ENCODE peak calls at places on chromosomes 16 and 17, in six cellular contexts. T is thoracic aorta, Q is foreskin fibroblast, Y is lower leg skin, F is colonic mucosa, H is Caco-2. E is an unnamed sample.

GRCh38 chr17:63549289-63549945 is 860 bp upstream of the DCAF7 start:
- DNase-seq in T (no peak), Q (no peak), Y (no peak), F (no peak), H (no peak), E (no peak)

GRCh38 chr17:82492647-82493516 is 26.6 kb upstream of the FOXK2 start:
- DNase-seq in T (no peak), Q (peak; percentile 48), Y (no peak), F (no peak), H (no peak), E (no peak)

GRCh38 chr17:53736516-53737274 is 86.0 kb upstream of the KIF2B start:
- DNase-seq in T (no peak), Q (no peak), Y (no peak), F (no peak), H (no peak), E (no peak)

GRCh38 chr16:78484509-78485058 is 385.1 kb downstream of the WWOX start:
- DNase-seq in T (no peak), Q (no peak), Y (no peak), F (no peak), H (no peak), E (no peak)

GRCh38 chr17:21213491-21214014 is 408 bp downstream of the TMEM11 start:
- DNase-seq in T (no peak), Q (peak; percentile 23), Y (peak; percentile 89), F (no peak), H (peak; percentile 65), E (peak; percentile 55)

GRCh38 chr16:4021070-4021779 is 95.0 kb downstream of the ADCY9 start:
- DNase-seq in T (no peak), Q (no peak), Y (no peak), F (peak; percentile 92), H (peak; percentile 67), E (no peak)

GRCh38 chr17:73231363-73231762 is 30.3 kb downstream of the CPSF4L start:
- DNase-seq in T (no peak), Q (no peak), Y (no peak), F (peak; percentile 42), H (no peak), E (no peak)

GRCh38 chr17:14471052-14471451 is 170.2 kb downstream of the HS3ST3B1 start:
- DNase-seq in T (no peak), Q (peak; percentile 82), Y (no peak), F (no peak), H (peak; percentile 31), E (no peak)

GRCh38 chr17:79619636-79620206 is 8.9 kb upstream of the RBFOX3 start:
- DNase-seq in T (no peak), Q (no peak), Y (peak; percentile 42), F (no peak), H (peak; percentile 37), E (no peak)

GRCh38 chr17:80031691-80032480 is 3.8 kb downstream of the TBC1D16 start:
- DNase-seq in T (no peak), Q (no peak), Y (no peak), F (no peak), H (no peak), E (no peak)

GRCh38 chr17:18257268-18257681 is 1.3 kb downstream of the FLII start:
- DNase-seq in T (no peak), Q (no peak), Y (no peak), F (no peak), H (no peak), E (no peak)

DNA sequence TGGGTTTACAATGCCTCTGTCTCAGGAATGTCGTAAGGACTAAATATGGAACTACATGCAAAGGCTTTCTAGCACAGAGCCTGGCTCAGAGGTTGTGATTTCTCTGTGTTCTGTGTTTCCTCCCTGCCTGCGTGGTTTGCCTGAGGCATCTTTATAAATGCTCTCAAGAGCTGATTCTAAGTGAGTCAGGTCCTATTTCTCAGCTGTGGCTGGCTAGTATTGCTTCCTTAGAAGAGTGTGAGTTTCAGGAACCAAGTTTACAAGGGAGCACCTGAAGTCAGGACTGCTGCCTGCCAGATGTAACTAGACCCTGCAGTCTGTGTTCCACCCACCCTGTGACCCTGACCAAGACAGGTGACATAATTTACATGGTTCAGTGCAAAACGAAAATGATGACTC is 8.0 kb upstream of the CCL1 start:
- DNase-seq in T (no peak), Q (no peak), Y (no peak), F (no peak), H (no peak), E (no peak)
- TF ChIP-seq CTCF in T (no peak), Q (no peak), Y (no peak), F (no peak), H (no peak), E (no peak)

DNA sequence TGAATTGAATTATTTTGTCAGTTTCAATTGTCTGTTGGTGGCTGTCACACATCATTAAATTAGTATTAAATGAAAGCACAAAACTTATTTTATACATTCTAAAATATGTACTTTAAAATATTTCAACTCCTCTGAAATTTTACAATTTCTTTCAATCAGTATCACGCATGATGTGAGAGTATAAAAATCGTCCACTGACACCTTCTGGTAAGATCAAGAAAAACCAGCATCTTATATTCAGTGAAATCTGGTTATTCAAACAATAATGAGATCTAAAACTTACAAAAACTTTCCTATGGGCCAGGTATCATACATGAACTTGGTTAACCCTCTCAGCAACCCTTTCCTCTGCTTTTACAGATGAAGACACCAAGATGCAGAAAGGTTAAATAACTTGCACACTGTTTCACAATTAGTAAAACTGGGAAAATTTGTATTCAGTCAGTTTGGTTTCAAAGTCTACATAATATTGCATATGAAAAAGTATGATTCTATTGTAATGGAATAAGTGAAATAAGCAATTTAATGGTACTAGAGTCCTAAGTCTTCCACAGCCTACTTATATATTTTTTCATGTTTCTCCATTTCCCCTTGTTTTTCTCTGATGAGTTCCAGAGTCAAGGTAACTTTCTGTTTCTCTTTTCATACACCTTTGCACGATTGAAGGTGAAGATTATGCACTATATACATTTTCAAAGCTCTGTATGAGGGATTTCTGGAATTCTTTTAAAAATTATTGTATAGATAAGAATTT is 58.7 kb downstream of the EFCAB5 start:
- DNase-seq in T (no peak), Q (no peak), Y (no peak), F (no peak), H (no peak), E (no peak)
- TF ChIP-seq CTCF in T (no peak), Q (no peak), Y (no peak), F (no peak), H (no peak), E (no peak)

GRCh38 chr17:29588561-29589411 is 662 bp downstream of the GIT1 start:
- DNase-seq in T (no peak), Q (no peak), Y (no peak), F (peak; percentile 45), H (no peak), E (no peak)

GRCh38 chr17:29588017-29588557 is 1.4 kb downstream of the GIT1 start:
- DNase-seq in T (no peak), Q (no peak), Y (no peak), F (no peak), H (no peak), E (no peak)

GRCh38 chr17:29590261-29590978 is 972 bp upstream of the GIT1 start:
- DNase-seq in T (no peak), Q (no peak), Y (no peak), F (no peak), H (no peak), E (no peak)

GRCh38 chr17:29590979-29591736 is 1.7 kb upstream of the GIT1 start:
- DNase-seq in T (no peak), Q (no peak), Y (peak; percentile 93), F (no peak), H (peak; percentile 65), E (no peak)

GRCh38 chr17:29589524-29590260 is at the start of gene GIT1:
- DNase-seq in T (no peak), Q (peak; percentile 88), Y (peak; percentile 95), F (peak; percentile 84), H (peak; percentile 81), E (peak; percentile 79)
- TF ChIP-seq CTCF in T (no peak), Q (no peak), Y (no peak), F (no peak), H (no peak), E (no peak)

GRCh38 chr16:87185983-87186382 is 131.2 kb downstream of the C16orf95 start:
- DNase-seq in T (no peak), Q (no peak), Y (no peak), F (no peak), H (no peak), E (no peak)

GRCh38 chr16:87186876-87187533 is 130.2 kb downstream of the C16orf95 start:
- DNase-seq in T (no peak), Q (no peak), Y (no peak), F (no peak), H (no peak), E (no peak)

GRCh38 chr16:87188104-87188503 is 129.1 kb downstream of the C16orf95 start:
- DNase-seq in T (no peak), Q (no peak), Y (no peak), F (no peak), H (no peak), E (no peak)

GRCh38 chr16:87185313-87185712 is 131.9 kb downstream of the C16orf95 start:
- DNase-seq in T (no peak), Q (no peak), Y (no peak), F (no peak), H (no peak), E (no peak)

DNA sequence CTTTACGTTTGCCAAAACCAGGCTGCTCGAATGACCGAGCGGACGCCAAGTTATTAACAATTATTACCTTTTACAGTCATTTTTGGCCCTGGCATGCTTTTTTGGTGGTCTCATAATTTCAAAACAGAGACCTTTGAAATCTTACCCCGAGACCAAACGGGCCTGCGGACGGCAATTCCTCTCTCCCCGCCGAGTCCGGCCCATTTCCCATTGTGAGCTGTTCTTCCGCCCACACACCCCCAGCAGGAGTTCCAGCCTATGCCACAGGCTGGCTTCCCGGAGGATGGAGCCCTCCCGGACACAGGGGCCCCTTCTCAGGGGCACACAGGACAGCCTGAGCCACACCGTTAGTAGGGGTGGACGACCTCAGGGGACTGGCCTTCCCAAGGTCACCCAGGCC is 130.8 kb downstream of the C16orf95 start:
- DNase-seq in T (no peak), Q (no peak), Y (no peak), F (no peak), H (no peak), E (no peak)
- TF ChIP-seq CTCF in T (no peak), Q (no peak), Y (no peak), F (no peak), H (no peak), E (no peak)

DNA sequence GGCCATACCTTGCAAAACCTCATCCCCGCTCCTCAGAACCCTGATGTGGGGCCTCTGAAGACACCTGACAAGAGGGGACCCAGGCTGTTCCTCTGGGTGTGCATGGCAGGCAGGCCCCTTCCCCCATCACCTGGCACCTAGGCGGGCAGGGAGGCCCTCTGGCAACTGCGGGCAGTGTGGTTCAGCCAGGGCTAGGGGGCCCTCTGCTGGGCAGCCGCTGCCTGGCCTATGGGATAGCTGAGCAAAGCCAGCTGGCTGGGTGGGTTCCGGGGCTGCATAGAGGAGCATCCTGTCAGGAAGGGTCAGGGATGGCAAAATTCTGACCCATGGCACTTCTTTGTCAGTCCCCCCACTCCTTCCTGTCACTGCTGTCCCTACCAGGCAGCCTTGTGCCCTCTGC is 228.7 kb upstream of the ASIC2 start:
- DNase-seq in T (no peak), Q (no peak), Y (no peak), F (peak; percentile 23), H (no peak), E (peak; percentile 12)
- TF ChIP-seq CTCF in T (no peak), Q (no peak), Y (no peak), F (no peak), H (peak; percentile 56), E (peak; percentile 53)

DNA sequence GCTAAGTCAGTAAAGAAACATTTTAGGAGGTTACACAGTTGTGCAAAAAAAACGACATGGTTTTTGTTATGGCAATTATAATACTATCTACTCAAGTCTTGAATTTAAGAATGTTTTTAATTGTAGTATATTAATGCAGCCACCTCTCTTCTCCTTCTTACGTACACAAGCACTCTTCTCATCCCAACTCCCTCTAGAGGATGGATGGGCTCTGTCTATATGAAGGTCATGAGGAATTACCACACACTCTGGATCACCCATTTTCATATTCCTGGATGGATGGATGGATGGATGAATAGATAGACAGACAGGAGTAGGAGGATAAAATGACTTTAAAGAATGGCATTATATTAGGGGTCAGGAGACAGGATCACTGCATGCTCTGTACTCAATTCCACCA is 120.0 kb downstream of the PHKB start:
- DNase-seq in T (no peak), Q (no peak), Y (no peak), F (no peak), H (no peak), E (no peak)
- TF ChIP-seq CTCF in T (no peak), Q (no peak), Y (no peak), F (no peak), H (peak; percentile 19), E (no peak)

E was measured in progenitor cell of endocrine pancreas.